ENCODE peak calls at places on chromosomes 5 and 9, in eight cellular contexts. One of them, this sample, is unnamed.

GRCh38 chr5:97554992-97555981 is 372.2 kb upstream of the RIOK2 start:
- DNase-seq in head of caudate nucleus: no peak
- DNase-seq in RWPE1: peak; percentile 34
- DNase-seq in GM10248: no peak
- DNase-seq in stimulated activated CD4-positive, alpha-beta T cell treated with anti-CD3 and anti-CD28 coated beads, Interleukin-1b, Interleukin-23, amount 100 ng/mL, for 24 hours: no peak
- DNase-seq in hepatocyte: no peak
- DNase-seq in HCEC 1CT: peak; percentile 87
- DNase-seq in kidney tubule cell: no peak
- DNase-seq in this sample: peak; percentile 57

GRCh38 chr9:127707766-127708165 is 978 bp downstream of the CFAP157 start:
- DNase-seq in head of caudate nucleus: no peak
- DNase-seq in RWPE1: no peak
- DNase-seq in GM10248: peak; percentile 58
- DNase-seq in stimulated activated CD4-positive, alpha-beta T cell treated with anti-CD3 and anti-CD28 coated beads, Interleukin-1b, Interleukin-23, amount 100 ng/mL, for 24 hours: no peak
- DNase-seq in hepatocyte: no peak
- DNase-seq in HCEC 1CT: no peak
- DNase-seq in kidney tubule cell: peak; percentile 26
- DNase-seq in this sample: peak; percentile 41

GRCh38 chr9:83444110-83444509 is 94.1 kb downstream of the FRMD3 start:
- DNase-seq in head of caudate nucleus: no peak
- DNase-seq in RWPE1: no peak
- DNase-seq in GM10248: no peak
- DNase-seq in stimulated activated CD4-positive, alpha-beta T cell treated with anti-CD3 and anti-CD28 coated beads, Interleukin-1b, Interleukin-23, amount 100 ng/mL, for 24 hours: no peak
- DNase-seq in hepatocyte: no peak
- DNase-seq in HCEC 1CT: no peak
- DNase-seq in kidney tubule cell: peak; percentile 19
- DNase-seq in this sample: no peak

GRCh38 chr5:82669720-82670119 is 391.6 kb upstream of the RPS23 start:
- DNase-seq in head of caudate nucleus: no peak
- DNase-seq in RWPE1: no peak
- DNase-seq in GM10248: no peak
- DNase-seq in stimulated activated CD4-positive, alpha-beta T cell treated with anti-CD3 and anti-CD28 coated beads, Interleukin-1b, Interleukin-23, amount 100 ng/mL, for 24 hours: no peak
- DNase-seq in hepatocyte: no peak
- DNase-seq in HCEC 1CT: no peak
- DNase-seq in kidney tubule cell: no peak
- DNase-seq in this sample: no peak

GRCh38 chr5:137217599-137218200 is 281.4 kb downstream of the SPOCK1 start:
- DNase-seq in head of caudate nucleus: no peak
- DNase-seq in RWPE1: no peak
- DNase-seq in GM10248: no peak
- DNase-seq in stimulated activated CD4-positive, alpha-beta T cell treated with anti-CD3 and anti-CD28 coated beads, Interleukin-1b, Interleukin-23, amount 100 ng/mL, for 24 hours: no peak
- DNase-seq in hepatocyte: no peak
- DNase-seq in HCEC 1CT: no peak
- DNase-seq in kidney tubule cell: peak; percentile 89
- DNase-seq in this sample: peak; percentile 66

GRCh38 chr9:27943544-27943943 is 370.3 kb upstream of the C9orf72 start:
- DNase-seq in head of caudate nucleus: peak; percentile 30
- DNase-seq in RWPE1: no peak
- DNase-seq in GM10248: no peak
- DNase-seq in stimulated activated CD4-positive, alpha-beta T cell treated with anti-CD3 and anti-CD28 coated beads, Interleukin-1b, Interleukin-23, amount 100 ng/mL, for 24 hours: no peak
- DNase-seq in hepatocyte: no peak
- DNase-seq in HCEC 1CT: no peak
- DNase-seq in kidney tubule cell: no peak
- DNase-seq in this sample: no peak

GRCh38 chr9:130616451-130616850 is 37.1 kb downstream of the FUBP3 start:
- DNase-seq in head of caudate nucleus: no peak
- DNase-seq in RWPE1: no peak
- DNase-seq in GM10248: no peak
- DNase-seq in stimulated activated CD4-positive, alpha-beta T cell treated with anti-CD3 and anti-CD28 coated beads, Interleukin-1b, Interleukin-23, amount 100 ng/mL, for 24 hours: no peak
- DNase-seq in hepatocyte: no peak
- DNase-seq in HCEC 1CT: no peak
- DNase-seq in kidney tubule cell: no peak
- DNase-seq in this sample: no peak

GRCh38 chr9:34624475-34624984 is 4.2 kb upstream of the DCTN3 start:
- DNase-seq in head of caudate nucleus: no peak
- DNase-seq in RWPE1: no peak
- DNase-seq in GM10248: no peak
- DNase-seq in stimulated activated CD4-positive, alpha-beta T cell treated with anti-CD3 and anti-CD28 coated beads, Interleukin-1b, Interleukin-23, amount 100 ng/mL, for 24 hours: no peak
- DNase-seq in hepatocyte: no peak
- DNase-seq in HCEC 1CT: no peak
- DNase-seq in kidney tubule cell: no peak
- DNase-seq in this sample: no peak

GRCh38 chr9:124708633-124709032 is 62.5 kb downstream of the NR6A1 start:
- DNase-seq in head of caudate nucleus: no peak
- DNase-seq in RWPE1: no peak
- DNase-seq in GM10248: no peak
- DNase-seq in stimulated activated CD4-positive, alpha-beta T cell treated with anti-CD3 and anti-CD28 coated beads, Interleukin-1b, Interleukin-23, amount 100 ng/mL, for 24 hours: no peak
- DNase-seq in hepatocyte: peak; percentile 20
- DNase-seq in HCEC 1CT: peak; percentile 30
- DNase-seq in kidney tubule cell: peak; percentile 63
- DNase-seq in this sample: peak; percentile 87

GRCh38 chr5:34589832-34590231 is 66.3 kb upstream of the RAI14 start:
- DNase-seq in head of caudate nucleus: no peak
- DNase-seq in RWPE1: no peak
- DNase-seq in GM10248: no peak
- DNase-seq in stimulated activated CD4-positive, alpha-beta T cell treated with anti-CD3 and anti-CD28 coated beads, Interleukin-1b, Interleukin-23, amount 100 ng/mL, for 24 hours: no peak
- DNase-seq in hepatocyte: no peak
- DNase-seq in HCEC 1CT: no peak
- DNase-seq in kidney tubule cell: no peak
- DNase-seq in this sample: no peak

This sample was measured in ELR.